ENCODE peak calls at places on chromosomes 11 and 22, in ten cellular contexts. One of them, this sample, is unnamed.
A peak's percentile ranks its signal among the peaks of the same experiment; 100 is the strongest.

GRCh38 chr11:22076215-22076930 is 116.5 kb upstream of the ANO5 start:
- DNase-seq in NCI-H2171 treated with DMSO at 0.1 percent for 48 hours: no peak
- DNase-seq in activated T-cell treated with anti-CD3 and anti-CD28 coated beads for 1 hour: no peak
- DNase-seq in NCI-H460: no peak
- DNase-seq in stimulated activated CD8-positive, alpha-beta memory T cell treated with anti-CD3 and anti-CD28 coated beads, Interleukin-15, amount 100 ng/mL, for 1 hour: no peak
- DNase-seq in PC-3: no peak
- DNase-seq in AG04450: no peak
- DNase-seq in SJCRH30: no peak
- DNase-seq in Calu3: no peak
- DNase-seq in cardiac fibroblast: no peak
- DNase-seq in this sample: no peak

GRCh38 chr11:115464269-115464668 is 39.9 kb downstream of the CADM1 start:
- DNase-seq in PC-3: no peak
- DNase-seq in NCI-H2171 treated with DMSO at 0.1 percent for 48 hours: no peak
- DNase-seq in NCI-H460: no peak
- DNase-seq in Calu3: no peak
- DNase-seq in stimulated activated CD8-positive, alpha-beta memory T cell treated with anti-CD3 and anti-CD28 coated beads, Interleukin-15, amount 100 ng/mL, for 1 hour: no peak
- DNase-seq in cardiac fibroblast: no peak
- DNase-seq in SJCRH30: no peak
- DNase-seq in AG04450: peak; percentile 7
- DNase-seq in activated T-cell treated with anti-CD3 and anti-CD28 coated beads for 1 hour: no peak
- DNase-seq in this sample: no peak

GRCh38 chr11:63583288-63583687 is 20.1 kb upstream of the PLAAT2 start:
- DNase-seq in SJCRH30: no peak
- DNase-seq in AG04450: no peak
- DNase-seq in Calu3: no peak
- DNase-seq in cardiac fibroblast: no peak
- DNase-seq in activated T-cell treated with anti-CD3 and anti-CD28 coated beads for 1 hour: no peak
- DNase-seq in NCI-H2171 treated with DMSO at 0.1 percent for 48 hours: no peak
- DNase-seq in PC-3: no peak
- DNase-seq in stimulated activated CD8-positive, alpha-beta memory T cell treated with anti-CD3 and anti-CD28 coated beads, Interleukin-15, amount 100 ng/mL, for 1 hour: no peak
- DNase-seq in NCI-H460: no peak
- DNase-seq in this sample: no peak

GRCh38 chr11:13221722-13222121 is 55.9 kb upstream of the BMAL1 start:
- DNase-seq in NCI-H460: no peak
- DNase-seq in stimulated activated CD8-positive, alpha-beta memory T cell treated with anti-CD3 and anti-CD28 coated beads, Interleukin-15, amount 100 ng/mL, for 1 hour: no peak
- DNase-seq in NCI-H2171 treated with DMSO at 0.1 percent for 48 hours: no peak
- DNase-seq in PC-3: no peak
- DNase-seq in activated T-cell treated with anti-CD3 and anti-CD28 coated beads for 1 hour: no peak
- DNase-seq in cardiac fibroblast: no peak
- DNase-seq in AG04450: no peak
- DNase-seq in Calu3: no peak
- DNase-seq in SJCRH30: no peak
- DNase-seq in this sample: no peak

GRCh38 chr11:1226981-1227550 is 4.2 kb downstream of the MUC5B start:
- DNase-seq in AG04450: no peak
- DNase-seq in SJCRH30: no peak
- DNase-seq in NCI-H460: no peak
- DNase-seq in activated T-cell treated with anti-CD3 and anti-CD28 coated beads for 1 hour: no peak
- DNase-seq in PC-3: no peak
- DNase-seq in NCI-H2171 treated with DMSO at 0.1 percent for 48 hours: no peak
- DNase-seq in Calu3: no peak
- DNase-seq in stimulated activated CD8-positive, alpha-beta memory T cell treated with anti-CD3 and anti-CD28 coated beads, Interleukin-15, amount 100 ng/mL, for 1 hour: no peak
- DNase-seq in cardiac fibroblast: no peak
- DNase-seq in this sample: no peak

GRCh38 chr11:65032216-65032615 is 5.0 kb downstream of the SNX15 start:
- DNase-seq in NCI-H460: no peak
- DNase-seq in NCI-H2171 treated with DMSO at 0.1 percent for 48 hours: no peak
- DNase-seq in cardiac fibroblast: no peak
- DNase-seq in Calu3: no peak
- DNase-seq in AG04450: no peak
- DNase-seq in SJCRH30: no peak
- DNase-seq in stimulated activated CD8-positive, alpha-beta memory T cell treated with anti-CD3 and anti-CD28 coated beads, Interleukin-15, amount 100 ng/mL, for 1 hour: no peak
- DNase-seq in PC-3: no peak
- DNase-seq in activated T-cell treated with anti-CD3 and anti-CD28 coated beads for 1 hour: no peak
- DNase-seq in this sample: no peak

GRCh38 chr11:57407521-57407920 is 17.1 kb upstream of the PRG2 start:
- DNase-seq in NCI-H460: no peak
- DNase-seq in stimulated activated CD8-positive, alpha-beta memory T cell treated with anti-CD3 and anti-CD28 coated beads, Interleukin-15, amount 100 ng/mL, for 1 hour: no peak
- DNase-seq in activated T-cell treated with anti-CD3 and anti-CD28 coated beads for 1 hour: no peak
- DNase-seq in NCI-H2171 treated with DMSO at 0.1 percent for 48 hours: no peak
- DNase-seq in AG04450: no peak
- DNase-seq in Calu3: no peak
- DNase-seq in SJCRH30: no peak
- DNase-seq in cardiac fibroblast: no peak
- DNase-seq in PC-3: no peak
- DNase-seq in this sample: no peak

GRCh38 chr22:50267591-50268390 is 2.4 kb downstream of the MAPK11 start:
- DNase-seq in AG04450: no peak
- DNase-seq in NCI-H2171 treated with DMSO at 0.1 percent for 48 hours: no peak
- DNase-seq in cardiac fibroblast: peak; percentile 55
- DNase-seq in PC-3: no peak
- DNase-seq in SJCRH30: no peak
- DNase-seq in activated T-cell treated with anti-CD3 and anti-CD28 coated beads for 1 hour: peak; percentile 42
- DNase-seq in stimulated activated CD8-positive, alpha-beta memory T cell treated with anti-CD3 and anti-CD28 coated beads, Interleukin-15, amount 100 ng/mL, for 1 hour: no peak
- DNase-seq in NCI-H460: no peak
- DNase-seq in Calu3: no peak
- DNase-seq in this sample: no peak

GRCh38 chr11:8721740-8722139 is 39.1 kb downstream of the RPL27A start:
- DNase-seq in activated T-cell treated with anti-CD3 and anti-CD28 coated beads for 1 hour: no peak
- DNase-seq in NCI-H460: no peak
- DNase-seq in Calu3: no peak
- DNase-seq in cardiac fibroblast: no peak
- DNase-seq in stimulated activated CD8-positive, alpha-beta memory T cell treated with anti-CD3 and anti-CD28 coated beads, Interleukin-15, amount 100 ng/mL, for 1 hour: no peak
- DNase-seq in NCI-H2171 treated with DMSO at 0.1 percent for 48 hours: no peak
- DNase-seq in AG04450: no peak
- DNase-seq in SJCRH30: no peak
- DNase-seq in PC-3: no peak
- DNase-seq in this sample: no peak

GRCh38 chr22:48885919-48886305 is 941.8 kb downstream of the BRD1 start:
- DNase-seq in stimulated activated CD8-positive, alpha-beta memory T cell treated with anti-CD3 and anti-CD28 coated beads, Interleukin-15, amount 100 ng/mL, for 1 hour: no peak
- DNase-seq in AG04450: no peak
- DNase-seq in activated T-cell treated with anti-CD3 and anti-CD28 coated beads for 1 hour: no peak
- DNase-seq in NCI-H2171 treated with DMSO at 0.1 percent for 48 hours: peak; percentile 7
- DNase-seq in PC-3: no peak
- DNase-seq in Calu3: no peak
- DNase-seq in cardiac fibroblast: no peak
- DNase-seq in SJCRH30: no peak
- DNase-seq in NCI-H460: no peak
- DNase-seq in this sample: no peak

GRCh38 chr11:45264839-45265515 is 21.2 kb downstream of the SYT13 start:
- DNase-seq in SJCRH30: peak; percentile 18
- DNase-seq in activated T-cell treated with anti-CD3 and anti-CD28 coated beads for 1 hour: no peak
- DNase-seq in cardiac fibroblast: peak; percentile 97
- DNase-seq in NCI-H460: no peak
- DNase-seq in PC-3: peak; percentile 82
- DNase-seq in AG04450: peak; percentile 39
- DNase-seq in Calu3: no peak
- DNase-seq in stimulated activated CD8-positive, alpha-beta memory T cell treated with anti-CD3 and anti-CD28 coated beads, Interleukin-15, amount 100 ng/mL, for 1 hour: no peak
- DNase-seq in NCI-H2171 treated with DMSO at 0.1 percent for 48 hours: peak; percentile 21
- DNase-seq in this sample: no peak

GRCh38 chr11:128946646-128947045 is 4.0 kb upstream of the TP53AIP1 start:
- DNase-seq in PC-3: no peak
- DNase-seq in NCI-H2171 treated with DMSO at 0.1 percent for 48 hours: no peak
- DNase-seq in activated T-cell treated with anti-CD3 and anti-CD28 coated beads for 1 hour: no peak
- DNase-seq in Calu3: no peak
- DNase-seq in NCI-H460: no peak
- DNase-seq in SJCRH30: no peak
- DNase-seq in cardiac fibroblast: no peak
- DNase-seq in stimulated activated CD8-positive, alpha-beta memory T cell treated with anti-CD3 and anti-CD28 coated beads, Interleukin-15, amount 100 ng/mL, for 1 hour: no peak
- DNase-seq in AG04450: no peak
- DNase-seq in this sample: no peak

GRCh38 chr11:126334665-126335462 is 20.6 kb upstream of the ST3GAL4 start:
- DNase-seq in NCI-H2171 treated with DMSO at 0.1 percent for 48 hours: no peak
- DNase-seq in stimulated activated CD8-positive, alpha-beta memory T cell treated with anti-CD3 and anti-CD28 coated beads, Interleukin-15, amount 100 ng/mL, for 1 hour: no peak
- DNase-seq in activated T-cell treated with anti-CD3 and anti-CD28 coated beads for 1 hour: no peak
- DNase-seq in AG04450: no peak
- DNase-seq in SJCRH30: no peak
- DNase-seq in cardiac fibroblast: peak; percentile 51
- DNase-seq in PC-3: peak; percentile 42
- DNase-seq in Calu3: no peak
- DNase-seq in NCI-H460: no peak
- DNase-seq in this sample: no peak

GRCh38 chr11:118046051-118046963 is 30.6 kb upstream of the TMPRSS4 start:
- DNase-seq in AG04450: no peak
- DNase-seq in NCI-H2171 treated with DMSO at 0.1 percent for 48 hours: peak; percentile 72
- DNase-seq in PC-3: no peak
- DNase-seq in stimulated activated CD8-positive, alpha-beta memory T cell treated with anti-CD3 and anti-CD28 coated beads, Interleukin-15, amount 100 ng/mL, for 1 hour: no peak
- DNase-seq in NCI-H460: no peak
- DNase-seq in cardiac fibroblast: no peak
- DNase-seq in Calu3: no peak
- DNase-seq in SJCRH30: no peak
- DNase-seq in activated T-cell treated with anti-CD3 and anti-CD28 coated beads for 1 hour: no peak
- DNase-seq in this sample: no peak

GRCh38 chr11:117528061-117528780 is 200.6 kb downstream of the CEP164 start:
- DNase-seq in Calu3: no peak
- DNase-seq in NCI-H460: no peak
- DNase-seq in SJCRH30: peak; percentile 92
- DNase-seq in PC-3: no peak
- DNase-seq in NCI-H2171 treated with DMSO at 0.1 percent for 48 hours: peak; percentile 87
- DNase-seq in AG04450: no peak
- DNase-seq in activated T-cell treated with anti-CD3 and anti-CD28 coated beads for 1 hour: no peak
- DNase-seq in cardiac fibroblast: no peak
- DNase-seq in stimulated activated CD8-positive, alpha-beta memory T cell treated with anti-CD3 and anti-CD28 coated beads, Interleukin-15, amount 100 ng/mL, for 1 hour: no peak
- DNase-seq in this sample: no peak

This sample was measured in memory B cell.